ENCODE peak calls at places on chromosome 1, in four cellular contexts. One of them, this sample, is unnamed.

GRCh38 chr1:104132386-104132973 is 382.8 kb downstream of the AMY1C start:
- DNase-seq in cardiac muscle cell: peak; percentile 7
- DNase-seq in PC-3: peak; percentile 54
- DNase-seq in choroid plexus epithelial cell: peak; percentile 11
- DNase-seq in this sample: no peak

GRCh38 chr1:176469450-176469985 is 6.5 kb downstream of the PAPPA2 start:
- DNase-seq in cardiac muscle cell: no peak
- DNase-seq in PC-3: no peak
- DNase-seq in choroid plexus epithelial cell: peak; percentile 12
- DNase-seq in this sample: no peak

GRCh38 chr1:158077366-158078256 is 84.2 kb downstream of the KIRREL1 start:
- DNase-seq in cardiac muscle cell: no peak
- DNase-seq in PC-3: no peak
- DNase-seq in choroid plexus epithelial cell: no peak
- DNase-seq in this sample: no peak

GRCh38 chr1:60984066-60984799 is 98.1 kb upstream of the NFIA start:
- DNase-seq in cardiac muscle cell: peak; percentile 63
- DNase-seq in PC-3: peak; percentile 17
- DNase-seq in choroid plexus epithelial cell: peak; percentile 70
- DNase-seq in this sample: no peak

GRCh38 chr1:12150456-12151200 is 16.2 kb upstream of the TNFRSF1B start:
- DNase-seq in cardiac muscle cell: no peak
- DNase-seq in PC-3: no peak
- DNase-seq in choroid plexus epithelial cell: peak; percentile 61
- DNase-seq in this sample: no peak

GRCh38 chr1:202018476-202019234 is 8.3 kb downstream of the ELF3 start:
- DNase-seq in cardiac muscle cell: no peak
- DNase-seq in PC-3: peak; percentile 89
- DNase-seq in choroid plexus epithelial cell: peak; percentile 6
- DNase-seq in this sample: no peak

GRCh38 chr1:18890704-18891103 is 11.7 kb downstream of the ALDH4A1 start:
- DNase-seq in cardiac muscle cell: peak; percentile 47
- DNase-seq in PC-3: no peak
- DNase-seq in choroid plexus epithelial cell: peak; percentile 49
- DNase-seq in this sample: no peak

GRCh38 chr1:26786437-26787380 is 1.0 kb upstream of the PIGV start:
- DNase-seq in cardiac muscle cell: peak; percentile 94
- DNase-seq in PC-3: peak; percentile 39
- DNase-seq in choroid plexus epithelial cell: peak; percentile 89
- DNase-seq in this sample: peak; percentile 65

GRCh38 chr1:11930571-11931445 is 3.7 kb upstream of the PLOD1 start:
- DNase-seq in cardiac muscle cell: peak; percentile 87
- DNase-seq in PC-3: no peak
- DNase-seq in choroid plexus epithelial cell: no peak
- DNase-seq in this sample: no peak